ENCODE peak calls at places on chromosomes 12 and 14, in five cellular contexts. X, I, N, O and F are unnamed samples.

GRCh38 chr14:68479247-68479646 is 313.6 kb downstream of the ZFP36L1 start:
- DNase-seq in X (no peak), I (no peak), O (no peak), N (no peak), F (peak)

GRCh38 chr12:80325167-80325959 is 118.7 kb upstream of the PTPRQ start:
- DNase-seq in O (no peak), X (no peak), N (no peak), I (no peak), F (no peak)

GRCh38 chr12:9798008-9798619 is 29.2 kb upstream of the KLRF1 start:
- DNase-seq in N (peak), O (peak), X (peak), I (peak), F (peak)

GRCh38 chr12:15757553-15758255 is 31.5 kb downstream of the EPS8 start:
- DNase-seq in O (no peak), N (no peak), X (no peak), I (peak), F (peak)

GRCh38 chr14:33404054-33404453 is 465.4 kb downstream of the NPAS3 start:
- DNase-seq in I (peak), N (no peak), O (no peak), X (no peak), F (peak)

GRCh38 chr14:84535491-84535890 is 994.5 kb upstream of the FLRT2 start:
- DNase-seq in O (no peak), N (no peak), I (no peak), X (no peak), F (no peak)

GRCh38 chr12:54981796-54982195 is 2.8 kb downstream of the TESPA1 start:
- DNase-seq in X (no peak), N (no peak), O (no peak), I (no peak), F (no peak)

GRCh38 chr12:69925291-69925690 is 100.3 kb downstream of the MYRFL start:
- DNase-seq in N (no peak), I (no peak), X (no peak), O (no peak), F (peak)

GRCh38 chr14:37343307-37344094 is 145.8 kb downstream of the MIPOL1 start:
- DNase-seq in O (no peak), I (peak), X (no peak), N (no peak), F (no peak)

GRCh38 chr14:96080571-96080970 is 41.4 kb downstream of the C14orf132 start:
- DNase-seq in N (no peak), X (no peak), I (no peak), O (no peak), F (no peak)

GRCh38 chr14:37583358-37584210 is 11.5 kb downstream of the FOXA1 start:
- DNase-seq in I (no peak), N (no peak), O (no peak), X (no peak), F (no peak)

GRCh38 chr12:75571204-75571603 is 59.8 kb upstream of the KRR1 start:
- DNase-seq in I (no peak), N (no peak), X (no peak), O (no peak), F (no peak)

GRCh38 chr14:24232645-24233537 is at the start of gene GMPR2:
- DNase-seq in I (no peak), X (no peak), N (peak), O (no peak), F (no peak)

GRCh38 chr14:48008646-48009045 is 333.2 kb upstream of the MDGA2 start:
- DNase-seq in N (no peak), O (no peak), X (no peak), I (no peak), F (peak)

GRCh38 chr12:12534975-12535374 is 27.7 kb downstream of the DUSP16 start:
- DNase-seq in X (no peak), N (no peak), I (no peak), O (no peak), F (no peak)

GRCh38 chr14:37036669-37037341 is 135.6 kb downstream of the SLC25A21 start:
- DNase-seq in I (peak), X (no peak), N (no peak), O (no peak), F (no peak)

GRCh38 chr12:3725267-3726115 is 27.4 kb downstream of the CRACR2A start:
- DNase-seq in X (no peak), I (no peak), N (no peak), O (no peak), F (peak)

GRCh38 chr12:5258498-5258897 is 173.4 kb upstream of the NTF3 start:
- DNase-seq in I (peak), X (no peak), N (no peak), O (no peak), F (no peak)

GRCh38 chr12:104673294-104674062 is 216.7 kb downstream of the CHST11 start:
- DNase-seq in N (no peak), O (no peak), X (no peak), I (no peak), F (no peak)

GRCh38 chr12:39375206-39375808 is 67.6 kb downstream of the KIF21A start:
- DNase-seq in O (no peak), X (no peak), I (peak), N (no peak), F (no peak)

GRCh38 chr12:50825372-50825838 is 17.3 kb upstream of the TMPRSS12 start:
- DNase-seq in O (no peak), N (no peak), I (peak), X (no peak), F (peak)

GRCh38 chr14:105646175-105646574 is 119.8 kb downstream of the TMEM121 start:
- DNase-seq in N (no peak), I (no peak), X (no peak), O (no peak), F (no peak)

GRCh38 chr14:88310021-88310420 is 13.0 kb downstream of the KCNK10 start:
- DNase-seq in X (no peak), N (no peak), I (no peak), O (no peak), F (no peak)

GRCh38 chr12:47095446-47096236 is 15.9 kb upstream of the AMIGO2 start:
- DNase-seq in I (peak), N (no peak), X (no peak), O (no peak), F (peak)

GRCh38 chr12:42684171-42685071 is 94.9 kb upstream of the PRICKLE1 start:
- DNase-seq in O (no peak), X (no peak), I (peak), N (no peak), F (peak)